ENCODE peak calls at places on chromosome 6, in seven cellular contexts. S is A549, N is cardiac muscle cell, Z is H1, A is dorsolateral prefrontal cortex, G is cardiac fibroblast, R is astrocyte of the spinal cord. X is an unnamed sample.

GRCh38 chr6:99485395-99485773 is 29.8 kb downstream of the USP45 start:
- DNase-seq in R (no peak), S (no peak), G (no peak), A (no peak), N (no peak), Z (no peak), X (no peak)

GRCh38 chr6:165848099-165848461 is 185.0 kb upstream of the PDE10A start:
- DNase-seq in S (no peak), G (no peak), A (no peak), R (no peak), N (no peak), Z (peak; percentile 75), X (no peak)

GRCh38 chr6:77341058-77341986 is 122.0 kb downstream of the HTR1B start:
- DNase-seq in G (peak; percentile 61), S (no peak), A (no peak), Z (no peak), R (no peak), N (peak; percentile 54), X (peak; percentile 11)

GRCh38 chr6:157732007-157732406 is 91.0 kb upstream of the SNX9 start:
- DNase-seq in S (no peak), A (no peak), R (no peak), Z (peak; percentile 31), G (no peak), N (no peak), X (no peak)

GRCh38 chr6:4210619-4211419 is 75.4 kb upstream of the ECI2 start:
- DNase-seq in S (peak; percentile 50), A (peak; percentile 78), G (peak; percentile 72), R (peak; percentile 69), Z (peak; percentile 87), N (peak; percentile 69), X (peak; percentile 71)

GRCh38 chr6:125584468-125584939 is 164.9 kb upstream of the HEY2 start:
- DNase-seq in N (peak; percentile 82), Z (peak; percentile 64), S (peak; percentile 29), R (peak; percentile 81), G (peak; percentile 11), A (peak; percentile 87), X (peak; percentile 78)

GRCh38 chr6:70353343-70353913 is 50.5 kb upstream of the COL9A1 start:
- DNase-seq in A (no peak), S (no peak), N (no peak), G (no peak), R (no peak), Z (no peak), X (peak; percentile 11)

GRCh38 chr6:37653933-37654565 is 43.6 kb downstream of the MDGA1 start:
- DNase-seq in A (no peak), R (peak; percentile 39), G (no peak), N (no peak), Z (peak; percentile 81), S (peak; percentile 67), X (peak; percentile 45)

GRCh38 chr6:30394139-30394538 is 49.2 kb downstream of the RPP21 start:
- DNase-seq in Z (no peak), G (no peak), S (no peak), A (no peak), N (no peak), R (no peak), X (no peak)

GRCh38 chr6:133855599-133855972 is 33.3 kb upstream of the TCF21 start:
- DNase-seq in S (no peak), N (no peak), Z (no peak), R (peak; percentile 51), G (no peak), A (no peak), X (no peak)

GRCh38 chr6:26311012-26311384 is 54.0 kb upstream of the BTN3A2 start:
- DNase-seq in S (peak; percentile 69), A (peak; percentile 38), N (no peak), R (peak; percentile 61), Z (peak; percentile 72), G (peak; percentile 55), X (peak; percentile 64)

GRCh38 chr6:148513145-148514071 is 170.8 kb downstream of the SASH1 start:
- DNase-seq in A (no peak), S (no peak), G (peak; percentile 85), R (no peak), N (no peak), Z (no peak), X (no peak)

GRCh38 chr6:41451515-41452163 is 94.5 kb upstream of the FOXP4 start:
- DNase-seq in Z (no peak), N (peak; percentile 84), R (no peak), G (peak; percentile 38), A (peak; percentile 61), S (no peak), X (no peak)

GRCh38 chr6:167105060-167105459 is 17.8 kb upstream of the CCR6 start:
- DNase-seq in N (no peak), G (no peak), Z (no peak), A (no peak), S (no peak), R (no peak), X (no peak)

GRCh38 chr6:27096834-27097511 is 150.5 kb upstream of the PRSS16 start:
- DNase-seq in N (peak; percentile 26), S (peak; percentile 87), A (no peak), G (peak; percentile 67), Z (peak; percentile 79), R (peak; percentile 78), X (peak; percentile 78)

DNA sequence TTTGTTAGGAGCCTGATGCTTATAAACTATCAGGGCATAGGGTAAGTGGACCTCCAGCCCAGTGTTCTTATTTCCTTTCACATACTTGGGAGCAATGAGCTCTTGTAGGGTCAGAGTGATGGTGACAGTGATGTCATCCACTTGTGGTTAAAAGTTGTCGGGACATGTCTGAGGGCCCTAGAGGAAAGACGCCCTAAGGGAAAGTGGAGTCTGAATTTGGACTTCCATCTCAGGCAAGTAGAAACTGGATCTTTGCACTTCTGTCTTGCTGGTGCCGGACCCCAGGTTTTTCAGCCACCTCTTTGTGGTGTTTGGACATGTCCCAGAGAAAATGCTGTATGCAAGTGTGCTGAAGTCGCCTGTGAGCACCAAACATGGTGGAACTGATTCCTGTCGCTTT is 900.5 kb downstream of the C6orf118 start:
- DNase-seq in Z (no peak), S (no peak), R (no peak), N (no peak), A (no peak), G (no peak), X (peak; percentile 71)
- H3K4me3 ChIP-seq in Z (no peak overlapping the region), S (no peak overlapping the region), R (no peak overlapping the region), N (no peak overlapping the region), A (no peak overlapping the region), G (no peak overlapping the region), X (no peak overlapping the region)

DNA sequence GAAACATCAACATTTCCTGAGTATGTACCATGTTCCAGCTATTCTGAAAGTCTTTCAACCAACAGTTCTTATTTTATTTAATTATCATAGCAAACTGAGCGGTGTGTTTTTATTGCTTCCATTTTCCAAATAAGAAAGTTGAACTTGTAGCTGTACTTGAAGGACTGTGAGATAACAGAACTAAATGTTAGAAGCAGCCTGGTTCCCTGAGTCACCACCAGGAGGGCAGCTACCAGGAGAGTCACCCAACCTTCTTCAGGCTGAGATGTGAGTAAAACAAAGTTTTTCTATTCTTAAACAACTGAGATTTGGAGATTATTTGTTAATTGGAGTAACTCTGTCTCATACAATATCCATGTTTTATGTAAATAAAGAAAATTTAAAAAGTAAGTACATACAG is 403.4 kb downstream of the PKHD1 start:
- DNase-seq in R (no peak), S (no peak), G (no peak), Z (no peak), A (no peak), N (no peak), X (peak; percentile 2)
- TF ChIP-seq CTCF in R (no peak), S (no peak), G (no peak), Z (no peak), A (peak; percentile 12), N (no peak), X (peak; percentile 23)

DNA sequence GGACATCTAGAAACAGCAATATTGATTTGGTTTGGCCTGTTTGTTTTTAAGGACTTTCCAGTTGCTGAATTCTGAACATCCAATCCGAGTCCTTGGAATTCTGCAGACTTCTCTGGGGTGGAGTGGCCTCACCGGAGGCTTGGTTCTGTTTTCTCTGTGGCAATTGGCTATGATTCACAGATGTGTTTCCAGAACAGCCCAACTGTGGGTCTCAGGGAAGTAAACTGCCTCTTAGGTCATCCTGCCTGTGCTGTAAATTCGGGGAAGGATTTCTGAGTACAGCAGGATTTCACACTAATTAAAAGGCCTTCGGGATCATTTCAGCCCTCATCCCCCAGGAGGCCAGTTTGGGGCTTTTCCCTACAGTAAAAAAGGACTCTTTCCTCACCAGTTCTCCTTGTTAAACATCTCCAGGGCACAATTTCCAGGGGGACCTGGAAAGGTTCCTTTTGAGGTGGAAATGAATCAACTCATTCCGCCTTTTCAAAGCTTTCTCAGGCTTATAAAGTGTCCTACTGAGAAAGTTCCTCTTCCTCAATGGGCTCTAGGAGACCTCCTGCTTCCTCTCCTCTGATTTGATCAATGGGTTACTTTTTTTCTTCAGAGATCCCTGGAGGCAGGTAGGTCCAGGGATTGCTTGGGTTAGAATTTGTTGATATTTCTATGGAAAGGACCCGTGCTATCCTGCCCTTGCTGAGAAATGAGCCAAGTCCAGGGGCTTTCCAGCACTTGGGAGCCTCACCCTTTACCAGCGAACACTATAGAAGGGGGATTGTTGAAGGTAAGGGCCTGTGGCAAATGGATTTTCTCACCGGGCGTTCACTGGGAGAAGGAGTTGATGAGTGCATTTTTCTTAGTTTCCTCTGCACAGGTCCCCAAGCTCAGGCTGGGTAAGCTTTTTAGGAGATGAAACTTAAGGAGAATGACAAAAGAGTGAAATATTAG is 114.6 kb downstream of the CLIC5 start:
- DNase-seq in S (no peak), R (peak; percentile 54), N (no peak), G (peak; percentile 42), Z (peak; percentile 49), A (no peak), X (peak; percentile 48)
- H3K4me3 ChIP-seq in S (no peak overlapping the region), R (no peak overlapping the region), N (no peak overlapping the region), G (no peak overlapping the region), Z (no peak overlapping the region), A (no peak overlapping the region), X (no peak overlapping the region)

GRCh38 chr6:104531591-104531990 is 328.1 kb downstream of the HACE1 start:
- DNase-seq in S (no peak), N (no peak), R (no peak), A (no peak), G (no peak), Z (no peak), X (no peak)

GRCh38 chr6:104525677-104526322 is 333.9 kb downstream of the HACE1 start:
- DNase-seq in G (peak; percentile 89), R (peak; percentile 79), A (peak; percentile 83), N (peak; percentile 86), Z (peak; percentile 80), S (peak; percentile 69), X (peak; percentile 81)

GRCh38 chr6:104527311-104527710 is 332.4 kb downstream of the HACE1 start:
- DNase-seq in A (peak; percentile 41), N (no peak), Z (no peak), R (no peak), G (no peak), S (no peak), X (no peak)

GRCh38 chr6:104526383-104526782 is 333.3 kb downstream of the HACE1 start:
- DNase-seq in S (no peak), G (peak; percentile 52), Z (no peak), R (no peak), N (peak; percentile 5), A (no peak), X (no peak)

DNA sequence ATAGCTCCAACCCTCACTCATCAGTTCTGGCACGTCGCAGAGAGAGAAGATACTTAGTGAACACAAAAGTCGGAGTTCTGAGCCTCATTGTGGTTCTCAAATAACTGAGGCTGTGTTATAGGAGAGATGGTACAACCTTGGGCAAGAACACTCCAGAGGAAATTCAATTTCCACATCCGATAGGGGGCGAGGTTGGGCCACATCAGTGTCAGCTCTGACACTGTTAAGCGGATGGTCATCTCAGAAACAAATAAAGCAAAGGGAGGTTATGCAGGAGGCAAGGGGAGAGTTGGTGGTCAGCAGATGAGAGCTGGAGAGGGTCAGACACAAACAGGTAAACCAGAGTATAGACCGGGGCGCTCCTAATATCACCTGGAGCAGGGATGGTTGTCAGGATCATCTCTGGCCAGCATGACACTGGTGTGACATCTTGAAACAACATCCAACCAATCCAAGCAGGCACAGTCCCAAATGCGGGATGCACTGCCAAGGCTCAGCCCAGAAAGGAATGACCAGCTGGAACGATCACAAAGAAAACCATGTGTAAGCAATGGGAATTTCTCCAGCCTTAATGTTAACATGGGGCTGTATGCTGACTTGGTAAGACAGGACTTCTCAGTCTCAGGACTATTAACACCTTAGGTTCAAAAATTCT is 331.8 kb downstream of the HACE1 start:
- DNase-seq in N (peak; percentile 49), S (peak; percentile 20), G (peak; percentile 67), A (peak; percentile 48), Z (peak; percentile 69), R (peak; percentile 34), X (peak; percentile 15)
- TF ChIP-seq CTCF in N (peak; percentile 54), S (peak; percentile 24), G (peak; percentile 47), A (peak; percentile 27), Z (peak; percentile 52), R (peak; percentile 45), X (peak; percentile 40)

X was measured in epithelial cell of esophagus.